ENCODE peak calls at places on chromosome 15, in nine cellular contexts. One of them, this sample, is unnamed.
A peak's percentile ranks its signal among the peaks of the same experiment; 100 is the strongest.

GRCh38 chr15:52080031-52080430 is 32.5 kb downstream of the BCL2L10 start:
- DNase-seq in psoas muscle: no peak
- DNase-seq in astrocyte of the cerebellum: no peak
- DNase-seq in lung: no peak
- DNase-seq in nephron progenitor cell: no peak
- DNase-seq in RWPE1: peak; percentile 87
- DNase-seq in left ventricle myocardium inferior: no peak
- DNase-seq in PC-3: peak; percentile 78
- DNase-seq in stomach: no peak
- DNase-seq in this sample: no peak

GRCh38 chr15:52417501-52417900 is 111.2 kb downstream of the MYO5A start:
- DNase-seq in psoas muscle: no peak
- DNase-seq in astrocyte of the cerebellum: no peak
- DNase-seq in lung: no peak
- DNase-seq in nephron progenitor cell: no peak
- DNase-seq in RWPE1: peak; percentile 16
- DNase-seq in left ventricle myocardium inferior: no peak
- DNase-seq in PC-3: no peak
- DNase-seq in stomach: no peak
- DNase-seq in this sample: no peak

GRCh38 chr15:76345880-76346665 is 9.5 kb downstream of the ISL2 start:
- DNase-seq in psoas muscle: no peak
- DNase-seq in astrocyte of the cerebellum: no peak
- DNase-seq in lung: no peak
- DNase-seq in nephron progenitor cell: no peak
- DNase-seq in RWPE1: peak; percentile 38
- DNase-seq in left ventricle myocardium inferior: no peak
- DNase-seq in PC-3: peak; percentile 50
- DNase-seq in stomach: no peak
- DNase-seq in this sample: peak; percentile 69

GRCh38 chr15:77482570-77482969 is 61.9 kb downstream of the HMG20A start:
- DNase-seq in psoas muscle: no peak
- DNase-seq in astrocyte of the cerebellum: peak; percentile 84
- DNase-seq in lung: no peak
- DNase-seq in nephron progenitor cell: no peak
- DNase-seq in RWPE1: no peak
- DNase-seq in left ventricle myocardium inferior: no peak
- DNase-seq in PC-3: peak; percentile 63
- DNase-seq in stomach: no peak
- DNase-seq in this sample: no peak

GRCh38 chr15:24862726-24863521 is 91.9 kb upstream of the SNRPN start:
- DNase-seq in psoas muscle: no peak
- DNase-seq in astrocyte of the cerebellum: no peak
- DNase-seq in lung: no peak
- DNase-seq in nephron progenitor cell: no peak
- DNase-seq in RWPE1: no peak
- DNase-seq in left ventricle myocardium inferior: no peak
- DNase-seq in PC-3: peak; percentile 39
- DNase-seq in stomach: no peak
- DNase-seq in this sample: no peak

GRCh38 chr15:90838066-90838465 is 30.3 kb upstream of the FURIN start:
- DNase-seq in psoas muscle: no peak
- DNase-seq in astrocyte of the cerebellum: no peak
- DNase-seq in lung: no peak
- DNase-seq in nephron progenitor cell: no peak
- DNase-seq in RWPE1: no peak
- DNase-seq in left ventricle myocardium inferior: no peak
- DNase-seq in PC-3: no peak
- DNase-seq in stomach: no peak
- DNase-seq in this sample: no peak

GRCh38 chr15:82132742-82133141 is 86.9 kb upstream of the MEX3B start:
- DNase-seq in psoas muscle: no peak
- DNase-seq in astrocyte of the cerebellum: peak; percentile 39
- DNase-seq in lung: no peak
- DNase-seq in nephron progenitor cell: no peak
- DNase-seq in RWPE1: peak; percentile 86
- DNase-seq in left ventricle myocardium inferior: no peak
- DNase-seq in PC-3: peak; percentile 90
- DNase-seq in stomach: no peak
- DNase-seq in this sample: no peak

GRCh38 chr15:62462268-62462667 is 297.2 kb upstream of the C2CD4B start:
- DNase-seq in psoas muscle: no peak
- DNase-seq in astrocyte of the cerebellum: no peak
- DNase-seq in lung: no peak
- DNase-seq in nephron progenitor cell: no peak
- DNase-seq in RWPE1: no peak
- DNase-seq in left ventricle myocardium inferior: no peak
- DNase-seq in PC-3: no peak
- DNase-seq in stomach: no peak
- DNase-seq in this sample: no peak

GRCh38 chr15:100573526-100573925 is 28.5 kb downstream of the LINS1 start:
- DNase-seq in psoas muscle: no peak
- DNase-seq in astrocyte of the cerebellum: no peak
- DNase-seq in lung: no peak
- DNase-seq in nephron progenitor cell: no peak
- DNase-seq in RWPE1: no peak
- DNase-seq in left ventricle myocardium inferior: no peak
- DNase-seq in PC-3: no peak
- DNase-seq in stomach: no peak
- DNase-seq in this sample: no peak

DNA sequence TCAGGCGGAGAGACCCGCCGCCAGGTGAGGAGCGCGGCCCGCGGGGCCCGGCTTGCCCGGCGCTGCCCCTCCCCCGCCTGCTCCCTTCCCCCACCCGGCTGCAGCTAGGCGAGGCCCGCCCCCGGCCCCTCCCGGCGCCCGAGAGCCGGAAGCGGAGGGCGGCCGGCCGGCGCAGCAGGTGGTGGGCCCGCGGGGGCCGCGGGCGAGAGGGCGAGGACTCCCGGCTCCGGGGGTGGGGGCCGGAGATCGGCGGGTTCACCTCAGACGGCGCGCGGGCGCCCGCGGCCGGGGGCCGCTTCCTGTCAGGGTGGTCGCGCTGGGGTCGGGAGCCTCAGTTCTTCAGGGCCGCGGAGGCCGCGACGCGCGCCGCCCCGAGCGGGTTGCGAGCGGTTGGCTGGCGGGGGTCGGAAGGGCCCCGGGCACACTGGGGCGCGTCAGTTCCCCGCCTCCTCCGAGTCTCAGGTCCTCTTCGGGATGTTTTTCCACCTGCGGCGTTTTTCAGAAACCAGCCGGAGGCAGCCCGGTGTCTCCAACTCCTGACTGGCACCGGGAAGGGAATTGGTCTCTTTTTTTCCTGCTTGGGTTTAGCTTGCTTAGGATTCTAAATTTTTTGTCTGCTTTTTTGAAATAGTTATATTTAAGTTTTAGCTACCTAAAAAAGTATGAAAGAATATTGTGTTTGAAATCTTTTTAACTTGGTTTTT is 462 bp downstream of the ZFAND6 start:
- DNase-seq in psoas muscle: peak; percentile 82
- DNase-seq in astrocyte of the cerebellum: no peak
- DNase-seq in lung: peak; percentile 48
- DNase-seq in nephron progenitor cell: peak; percentile 83
- DNase-seq in RWPE1: peak; percentile 64
- DNase-seq in left ventricle myocardium inferior: no peak
- DNase-seq in PC-3: peak; percentile 51
- DNase-seq in stomach: peak; percentile 45
- DNase-seq in this sample: peak; percentile 79
- TF ChIP-seq CTCF in psoas muscle: no peak
- TF ChIP-seq CTCF in astrocyte of the cerebellum: no peak
- TF ChIP-seq CTCF in lung: no peak
- TF ChIP-seq CTCF in nephron progenitor cell: no peak
- TF ChIP-seq CTCF in RWPE1: no peak
- TF ChIP-seq CTCF in left ventricle myocardium inferior: no peak
- TF ChIP-seq CTCF in PC-3: no peak
- TF ChIP-seq CTCF in stomach: no peak
- TF ChIP-seq CTCF in this sample: no peak

DNA sequence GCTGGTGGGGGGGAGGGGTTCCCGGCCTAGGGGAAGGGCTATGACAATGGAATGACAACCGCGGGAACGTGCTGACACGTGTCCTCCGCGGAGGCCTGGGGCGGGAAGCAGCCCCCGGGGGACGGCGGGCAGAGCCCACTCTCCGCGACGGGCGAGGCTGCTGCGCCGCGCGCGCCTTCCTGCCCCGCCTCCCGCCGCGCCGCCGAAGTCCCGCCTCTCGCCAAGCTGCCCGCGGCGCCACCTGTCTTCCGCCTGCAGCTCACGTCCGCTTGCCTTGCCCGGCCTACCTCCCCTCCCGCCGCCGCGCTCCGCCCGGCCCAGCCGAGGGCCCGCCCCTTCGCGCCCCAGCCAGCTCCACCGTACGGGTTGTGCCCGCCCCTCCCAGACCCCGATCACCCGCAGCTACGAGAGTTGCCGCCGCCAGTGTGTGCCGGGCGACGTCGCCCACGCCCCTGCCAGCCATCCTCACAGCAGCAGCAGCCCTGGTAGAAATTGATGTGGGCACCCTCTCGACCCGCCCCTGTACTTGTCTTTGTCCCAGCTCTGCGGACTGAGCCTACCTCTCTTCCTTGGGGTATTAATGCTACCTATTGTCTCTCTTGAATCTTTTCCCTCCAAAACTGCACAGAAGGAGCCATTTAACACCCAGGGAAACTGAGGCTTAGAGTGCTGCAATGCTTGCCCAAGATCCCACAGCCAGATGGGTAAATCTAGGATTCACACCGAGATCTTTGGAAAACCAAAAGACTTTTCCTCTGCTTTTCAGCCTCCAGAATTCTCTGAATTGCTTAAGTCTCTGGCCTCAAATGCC is at the start of gene PARP16:
- DNase-seq in psoas muscle: peak; percentile 91
- DNase-seq in astrocyte of the cerebellum: peak; percentile 28
- DNase-seq in lung: peak; percentile 91
- DNase-seq in nephron progenitor cell: peak; percentile 94
- DNase-seq in RWPE1: peak; percentile 81
- DNase-seq in left ventricle myocardium inferior: peak; percentile 92
- DNase-seq in PC-3: peak; percentile 81
- DNase-seq in stomach: peak; percentile 94
- DNase-seq in this sample: peak; percentile 92
- TF ChIP-seq CTCF in psoas muscle: peak; percentile 43
- TF ChIP-seq CTCF in astrocyte of the cerebellum: peak; percentile 17
- TF ChIP-seq CTCF in lung: peak; percentile 57
- TF ChIP-seq CTCF in nephron progenitor cell: no peak
- TF ChIP-seq CTCF in RWPE1: no peak
- TF ChIP-seq CTCF in left ventricle myocardium inferior: peak; percentile 74
- TF ChIP-seq CTCF in PC-3: no peak
- TF ChIP-seq CTCF in stomach: peak; percentile 78
- TF ChIP-seq CTCF in this sample: peak; percentile 60

GRCh38 chr15:70160803-70161565 is 63.3 kb upstream of the TLE3 start:
- DNase-seq in psoas muscle: peak; percentile 47
- DNase-seq in astrocyte of the cerebellum: no peak
- DNase-seq in lung: no peak
- DNase-seq in nephron progenitor cell: no peak
- DNase-seq in RWPE1: no peak
- DNase-seq in left ventricle myocardium inferior: peak; percentile 47
- DNase-seq in PC-3: no peak
- DNase-seq in stomach: no peak
- DNase-seq in this sample: no peak

GRCh38 chr15:70158309-70158995 is 60.7 kb upstream of the TLE3 start:
- DNase-seq in psoas muscle: no peak
- DNase-seq in astrocyte of the cerebellum: no peak
- DNase-seq in lung: no peak
- DNase-seq in nephron progenitor cell: no peak
- DNase-seq in RWPE1: no peak
- DNase-seq in left ventricle myocardium inferior: no peak
- DNase-seq in PC-3: no peak
- DNase-seq in stomach: no peak
- DNase-seq in this sample: no peak

GRCh38 chr15:70159397-70160009 is 61.8 kb upstream of the TLE3 start:
- DNase-seq in psoas muscle: no peak
- DNase-seq in astrocyte of the cerebellum: no peak
- DNase-seq in lung: no peak
- DNase-seq in nephron progenitor cell: no peak
- DNase-seq in RWPE1: no peak
- DNase-seq in left ventricle myocardium inferior: no peak
- DNase-seq in PC-3: no peak
- DNase-seq in stomach: peak; percentile 45
- DNase-seq in this sample: no peak

GRCh38 chr15:70158996-70159355 is 61.3 kb upstream of the TLE3 start:
- DNase-seq in psoas muscle: no peak
- DNase-seq in astrocyte of the cerebellum: no peak
- DNase-seq in lung: no peak
- DNase-seq in nephron progenitor cell: no peak
- DNase-seq in RWPE1: no peak
- DNase-seq in left ventricle myocardium inferior: no peak
- DNase-seq in PC-3: no peak
- DNase-seq in stomach: no peak
- DNase-seq in this sample: no peak

GRCh38 chr15:70160267-70160666 is 62.5 kb upstream of the TLE3 start:
- DNase-seq in psoas muscle: no peak
- DNase-seq in astrocyte of the cerebellum: no peak
- DNase-seq in lung: no peak
- DNase-seq in nephron progenitor cell: no peak
- DNase-seq in RWPE1: no peak
- DNase-seq in left ventricle myocardium inferior: no peak
- DNase-seq in PC-3: no peak
- DNase-seq in stomach: peak; percentile 42
- DNase-seq in this sample: no peak
- TF ChIP-seq CTCF in psoas muscle: no peak
- TF ChIP-seq CTCF in astrocyte of the cerebellum: no peak
- TF ChIP-seq CTCF in lung: no peak
- TF ChIP-seq CTCF in nephron progenitor cell: no peak
- TF ChIP-seq CTCF in RWPE1: no peak
- TF ChIP-seq CTCF in left ventricle myocardium inferior: no peak
- TF ChIP-seq CTCF in PC-3: no peak
- TF ChIP-seq CTCF in stomach: no peak
- TF ChIP-seq CTCF in this sample: no peak

GRCh38 chr15:66744610-66745279 is 42.7 kb downstream of the SMAD6 start:
- DNase-seq in psoas muscle: no peak
- DNase-seq in astrocyte of the cerebellum: no peak
- DNase-seq in lung: no peak
- DNase-seq in nephron progenitor cell: no peak
- DNase-seq in RWPE1: no peak
- DNase-seq in left ventricle myocardium inferior: no peak
- DNase-seq in PC-3: no peak
- DNase-seq in stomach: no peak
- DNase-seq in this sample: no peak
- TF ChIP-seq CTCF in psoas muscle: no peak
- TF ChIP-seq CTCF in astrocyte of the cerebellum: peak; percentile 26
- TF ChIP-seq CTCF in lung: no peak
- TF ChIP-seq CTCF in nephron progenitor cell: no peak
- TF ChIP-seq CTCF in RWPE1: no peak
- TF ChIP-seq CTCF in left ventricle myocardium inferior: no peak
- TF ChIP-seq CTCF in PC-3: no peak
- TF ChIP-seq CTCF in stomach: no peak
- TF ChIP-seq CTCF in this sample: no peak

DNA sequence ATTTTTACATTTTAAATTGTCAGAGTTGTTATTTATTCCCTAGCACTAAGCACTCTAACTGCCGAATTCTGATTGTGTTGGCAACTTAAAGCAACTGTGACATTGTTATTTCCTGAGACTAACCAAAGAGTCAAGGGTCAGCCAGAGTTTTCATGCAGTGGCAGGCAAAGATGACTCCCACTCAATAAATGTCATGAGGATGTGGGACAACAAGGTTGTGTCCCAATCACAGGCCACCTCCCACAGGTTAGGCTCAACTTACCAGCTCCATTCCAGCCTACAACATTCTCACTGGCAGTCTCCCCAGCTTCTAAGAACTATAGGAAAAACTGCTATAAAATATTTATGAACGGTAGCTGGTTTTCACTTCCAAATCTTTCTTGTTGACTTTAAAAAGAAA is 80.1 kb downstream of the RSL24D1 start:
- DNase-seq in psoas muscle: no peak
- DNase-seq in astrocyte of the cerebellum: no peak
- DNase-seq in lung: no peak
- DNase-seq in nephron progenitor cell: no peak
- DNase-seq in RWPE1: no peak
- DNase-seq in left ventricle myocardium inferior: no peak
- DNase-seq in PC-3: no peak
- DNase-seq in stomach: no peak
- DNase-seq in this sample: no peak
- TF ChIP-seq CTCF in psoas muscle: no peak
- TF ChIP-seq CTCF in astrocyte of the cerebellum: no peak
- TF ChIP-seq CTCF in lung: no peak
- TF ChIP-seq CTCF in nephron progenitor cell: no peak
- TF ChIP-seq CTCF in RWPE1: no peak
- TF ChIP-seq CTCF in left ventricle myocardium inferior: no peak
- TF ChIP-seq CTCF in PC-3: no peak
- TF ChIP-seq CTCF in stomach: no peak
- TF ChIP-seq CTCF in this sample: no peak